ENCODE peak calls at places on chromosomes 13 and 19, in eight cellular contexts. B is sigmoid colon, K is NCI-H2029 treated with DMSO at 0.1 percent for 48 hours, Q is neural crest cell, S is fibroblast of pulmonary artery, C is EL, R is mesendoderm, U is B cell. W is an unnamed sample.

GRCh38 chr19:3838661-3839060 is 30.2 kb downstream of the ZFR2 start:
- DNase-seq in B (no peak), K (no peak), Q (no peak), S (no peak), C (no peak), R (no peak), U (no peak), W (no peak)

GRCh38 chr19:49338691-49339363 is 3.6 kb downstream of the CD37 start:
- DNase-seq in B (peak), K (no peak), Q (peak), S (peak), C (peak), R (peak), U (peak), W (peak)

GRCh38 chr19:45211751-45212381 is 33.3 kb downstream of the BLOC1S3 start:
- DNase-seq in B (peak), K (no peak), Q (no peak), S (peak), C (no peak), R (no peak), U (no peak), W (no peak)

GRCh38 chr19:16373539-16373938 is 48.9 kb downstream of the KLF2 start:
- DNase-seq in B (peak), K (no peak), Q (no peak), S (peak), C (peak), R (no peak), U (no peak), W (no peak)

GRCh38 chr19:44611812-44612295 is 1.5 kb upstream of the IGSF23 start:
- DNase-seq in B (no peak), K (peak), Q (no peak), S (no peak), C (no peak), R (no peak), U (no peak), W (no peak)

GRCh38 chr19:49475995-49476880 is 2.2 kb downstream of the FLT3LG start:
- DNase-seq in B (peak), K (no peak), Q (peak), S (peak), C (no peak), R (peak), U (peak), W (no peak)

GRCh38 chr19:46413262-46414031 is at the start of gene CCDC8:
- DNase-seq in B (peak), K (no peak), Q (peak), S (peak), C (peak), R (peak), U (no peak), W (peak)

GRCh38 chr13:79933389-79933788 is 407.5 kb downstream of the SPRY2 start:
- DNase-seq in B (no peak), K (no peak), Q (no peak), S (no peak), C (no peak), R (no peak), U (no peak), W (no peak)

GRCh38 chr13:49517461-49517860 is 21.7 kb downstream of the PHF11 start:
- DNase-seq in B (no peak), K (no peak), Q (peak), S (no peak), C (no peak), R (peak), U (no peak), W (no peak)

GRCh38 chr13:46748300-46748699 is 48.7 kb downstream of the ESD start:
- DNase-seq in B (no peak), K (no peak), Q (no peak), S (no peak), C (no peak), R (peak), U (no peak), W (no peak)

GRCh38 chr13:48904668-48905290 is 70.9 kb upstream of the FNDC3A start:
- DNase-seq in B (no peak), K (no peak), Q (no peak), S (no peak), C (no peak), R (no peak), U (no peak), W (no peak)